ENCODE peak calls at places on chromosomes 16 and 17, in seven cellular contexts. E, C, P, A, S, L and K are unnamed samples. For H3K36me3 and H3K4me1, the result is how much of the 10 kb centered on the place peaks cover.

GRCh38 chr17:57468932-57469775 is 212.8 kb downstream of the MSI2 start:
- DNase-seq in E (no peak), C (no peak), P (no peak), A (no peak), S (no peak), L (no peak), K (no peak)

GRCh38 chr17:652310-652709 is 62.3 kb downstream of the VPS53 start:
- DNase-seq in E (no peak), C (peak), P (no peak), A (no peak), S (peak), L (peak), K (no peak)

GRCh38 chr16:85514601-85515318 is 98.4 kb upstream of the GSE1 start:
- DNase-seq in E (no peak), C (peak), P (peak), A (peak), S (peak), L (peak), K (no peak)

GRCh38 chr17:28712037-28712704 is 483 bp upstream of the PROCA1 start:
- DNase-seq in E (peak), C (peak), P (peak), A (no peak), S (no peak), L (peak), K (peak)

GRCh38 chr16:4675864-4676786 is 17.2 kb upstream of the NUDT16L1 start:
- DNase-seq in E (peak), C (no peak), P (no peak), A (no peak), S (no peak), L (no peak), K (peak)

GRCh38 chr17:48753794-48754499 is 25.4 kb upstream of the HOXB13 start:
- DNase-seq in E (no peak), C (no peak), P (no peak), A (no peak), S (no peak), L (no peak), K (no peak)

GRCh38 chr16:23504076-23504452 is 6.2 kb downstream of the GGA2 start:
- DNase-seq in E (peak), C (no peak), P (no peak), A (peak), S (peak), L (peak), K (no peak)

GRCh38 chr16:11211061-11211976 is 44.7 kb downstream of the SOCS1 start:
- DNase-seq in E (no peak), C (no peak), P (no peak), A (no peak), S (no peak), L (no peak), K (no peak)

GRCh38 chr16:88376053-88376834 is 6.5 kb upstream of the ZNF469 start:
- DNase-seq in E (peak), C (no peak), P (no peak), A (no peak), S (peak), L (peak), K (no peak)

GRCh38 chr16:81582655-81583441 is 138.2 kb downstream of the CMIP start:
- DNase-seq in E (no peak), C (no peak), P (peak), A (no peak), S (no peak), L (no peak), K (peak)

GRCh38 chr16:74825016-74825415 is 50.4 kb upstream of the FA2H start:
- DNase-seq in E (no peak), C (no peak), P (no peak), A (no peak), S (no peak), L (no peak), K (no peak)

GRCh38 chr17:81403040-81403467 is 7.8 kb downstream of the BAHCC1 start:
- DNase-seq in E (no peak), C (no peak), P (peak), A (no peak), S (no peak), L (no peak), K (no peak)

GRCh38 chr17:74904687-74905409 is 11.4 kb upstream of the FADS6 start:
- DNase-seq in E (no peak), C (no peak), P (no peak), A (no peak), S (no peak), L (no peak), K (no peak)

GRCh38 chr17:1267471-1267947 is 2.7 kb upstream of the BHLHA9 start:
- DNase-seq in E (no peak), C (peak), P (peak), A (no peak), S (peak), L (no peak), K (no peak)

GRCh38 chr16:53829186-53829747 is 125.3 kb downstream of the FTO start:
- DNase-seq in E (no peak), C (no peak), P (no peak), A (peak), S (peak), L (no peak), K (no peak)

GRCh38 chr17:59329558-59330313 is 1.7 kb upstream of the YPEL2 start:
- DNase-seq in E (peak), C (peak), P (peak), A (peak), S (peak), L (peak), K (peak)

GRCh38 chr17:45784583-45785372 is 658 bp downstream of the CRHR1 start:
- DNase-seq in E (no peak), C (no peak), P (peak), A (peak), S (peak), L (no peak), K (peak)

GRCh38 chr17:28338056-28338768 is 2.7 kb downstream of the TNFAIP1 start:
- DNase-seq in E (no peak), C (peak), P (no peak), A (no peak), S (peak), L (peak), K (no peak)

GRCh38 chr16:47571049-47571448 is 109.9 kb downstream of the PHKB start:
- DNase-seq in E (no peak), C (no peak), P (no peak), A (no peak), S (no peak), L (no peak), K (no peak)

GRCh38 chr16:86095906-86096485 is 197.0 kb downstream of the IRF8 start:
- DNase-seq in E (no peak), C (no peak), P (no peak), A (no peak), S (no peak), L (no peak), K (no peak)

GRCh38 chr17:77735341-77736206 is 222.9 kb upstream of the TNRC6C start:
- DNase-seq in E (no peak), C (peak), P (peak), A (no peak), S (no peak), L (peak), K (no peak)

GRCh38 chr17:67440311-67441051 is 63.4 kb downstream of the PITPNC1 start:
- DNase-seq in E (no peak), C (no peak), P (no peak), A (no peak), S (no peak), L (no peak), K (peak)

GRCh38 chr17:9994761-9995160 is 89.7 kb upstream of the RCVRN start:
- DNase-seq in E (no peak), C (no peak), P (no peak), A (no peak), S (no peak), L (no peak), K (no peak)
- H3K36me3 ChIP-seq in E (under half), C (under half), P (under half), A (under half), S (under half), L (under half), K (under half)

GRCh38 chr17:43713494-43714162 is 45.0 kb downstream of the SOST start:
- DNase-seq in E (no peak), C (peak), P (peak), A (peak), S (peak), L (peak), K (no peak)
- H3K4me3 ChIP-seq in E (no peak), C (peak), P (peak), A (peak), S (peak), L (peak), K (peak)

DNA sequence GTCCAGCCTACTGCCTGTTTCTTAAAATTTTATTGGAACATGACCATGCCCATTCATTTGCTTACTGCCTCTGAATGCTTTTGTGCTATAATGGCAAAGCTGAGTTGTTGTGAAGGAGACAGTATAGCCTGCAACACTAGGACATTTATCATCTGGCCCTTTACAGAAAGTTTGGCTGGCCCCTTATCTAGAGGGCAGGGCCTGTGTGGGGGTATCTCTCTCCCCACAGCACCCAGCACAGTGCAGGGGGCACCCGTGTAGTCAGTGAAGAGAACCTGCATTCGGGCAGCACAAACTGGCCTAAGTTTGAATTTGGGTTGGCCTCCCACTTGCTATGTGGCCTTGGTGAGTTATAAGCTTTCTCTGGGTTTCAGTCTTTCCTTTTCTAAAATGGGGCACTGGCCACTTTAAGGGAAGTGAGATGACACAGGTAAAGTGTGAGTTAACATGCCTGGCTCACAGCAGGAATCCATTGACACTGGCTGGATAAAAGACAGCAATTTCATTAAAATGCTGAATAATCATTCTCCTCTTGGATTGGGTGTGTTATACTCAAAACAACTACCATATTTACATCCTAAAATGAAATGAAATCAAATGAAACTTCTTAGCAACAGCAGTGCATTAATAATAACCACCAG is 12.1 kb downstream of the UBE2O start:
- DNase-seq in E (no peak), C (no peak), P (no peak), A (no peak), S (no peak), L (no peak), K (no peak)
- H3K4me1 ChIP-seq in E (under half), C (half or more), P (under half), A (under half), S (under half), L (half or more), K (under half)

GRCh38 chr16:31193874-31194273 is 8.7 kb downstream of the PYCARD start:
- DNase-seq in E (no peak), C (no peak), P (no peak), A (no peak), S (no peak), L (no peak), K (no peak)
- H3K36me3 ChIP-seq in E (half or more), C (under half), P (under half), A (half or more), S (under half), L (half or more), K (under half)

GRCh38 chr17:51710289-51710979 is 448.1 kb downstream of the CA10 start:
- DNase-seq in E (no peak), C (no peak), P (no peak), A (no peak), S (no peak), L (no peak), K (no peak)
- H3K4me3 ChIP-seq in E (no peak), C (no peak), P (no peak), A (no peak), S (no peak), L (no peak), K (no peak)